ENCODE peak calls at places on chromosomes 7 and 10, in four cellular contexts. V is K562, I is HepG2, M is HCT116. N is an unnamed sample.

GRCh38 chr10:131016556-131016955 is 295.0 kb downstream of the TCERG1L start:
- DNase-seq in M (no peak), I (no peak), V (no peak), N (no peak)

GRCh38 chr10:88152720-88153119 is 289.3 kb downstream of the PTEN start:
- DNase-seq in V (no peak), I (no peak), M (peak), N (no peak)

GRCh38 chr10:37794305-37794976 is 63.0 kb downstream of the ZNF248 start:
- DNase-seq in V (no peak), I (peak), M (no peak), N (no peak)

GRCh38 chr7:27651702-27652101 is 11.0 kb downstream of the HIBADH start:
- DNase-seq in V (no peak), I (no peak), M (no peak), N (no peak)

GRCh38 chr10:120386196-120386595 is 70.8 kb upstream of the PLPP4 start:
- DNase-seq in I (no peak), M (no peak), V (no peak), N (no peak)

GRCh38 chr7:140653319-140654108 is 12.9 kb upstream of the DENND2A start:
- DNase-seq in V (peak), M (peak), I (peak), N (no peak)

GRCh38 chr7:108637049-108637621 is 67.5 kb downstream of the DNAJB9 start:
- DNase-seq in V (no peak), M (no peak), I (no peak), N (no peak)

GRCh38 chr7:31437466-31437865 is 76.4 kb upstream of the ITPRID1 start:
- DNase-seq in V (no peak), I (no peak), M (no peak), N (no peak)

GRCh38 chr7:43291789-43292188 is 179.3 kb downstream of the HECW1 start:
- DNase-seq in M (no peak), I (no peak), V (no peak), N (no peak)

GRCh38 chr7:83562289-83562688 is 86.7 kb downstream of the SEMA3E start:
- DNase-seq in M (no peak), I (no peak), V (no peak), N (no peak)

DNA sequence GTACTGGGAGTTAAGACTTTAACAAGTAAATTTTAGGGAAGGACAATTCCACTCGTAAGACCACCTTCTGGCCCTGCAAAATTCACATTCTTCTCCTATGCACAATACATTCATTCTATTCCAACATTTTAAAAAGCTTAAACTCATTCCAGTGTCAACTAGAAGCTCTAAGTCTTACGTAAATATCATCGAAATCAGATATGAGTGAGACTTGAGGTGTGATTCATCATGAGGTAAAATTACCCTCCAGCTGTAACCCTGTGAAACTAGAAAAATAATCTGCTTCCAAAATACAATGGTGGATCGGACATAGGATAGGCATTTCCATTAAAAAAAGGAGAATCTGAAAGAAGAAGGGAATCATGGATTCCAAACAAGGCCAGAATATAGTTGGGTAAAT is 370.3 kb downstream of the CDC14C start:
- DNase-seq in I (no peak), M (no peak), V (no peak), N (no peak)
- TF ChIP-seq FOSL1 in I (no peak), M (no peak), V (no peak), N (no peak)

GRCh38 chr7:147412782-147413186 is 1177.8 kb upstream of the C7orf33 start:
- DNase-seq in I (peak), M (no peak), V (no peak), N (no peak)
- TF ChIP-seq FOSL1 in I (no peak), M (no peak), V (no peak), N (no peak)

GRCh38 chr10:27506280-27506679 is 2.2 kb downstream of the RAB18 start:
- DNase-seq in V (no peak), M (no peak), I (no peak), N (no peak)

GRCh38 chr10:27503498-27504006 is 552 bp upstream of the RAB18 start:
- DNase-seq in I (no peak), V (no peak), M (no peak), N (no peak)

GRCh38 chr10:27504007-27504890 is at the start of gene RAB18:
- DNase-seq in I (peak), V (peak), M (peak), N (peak)

GRCh38 chr10:27500886-27501285 is 3.2 kb upstream of the RAB18 start:
- DNase-seq in M (no peak), I (no peak), V (no peak), N (no peak)

DNA sequence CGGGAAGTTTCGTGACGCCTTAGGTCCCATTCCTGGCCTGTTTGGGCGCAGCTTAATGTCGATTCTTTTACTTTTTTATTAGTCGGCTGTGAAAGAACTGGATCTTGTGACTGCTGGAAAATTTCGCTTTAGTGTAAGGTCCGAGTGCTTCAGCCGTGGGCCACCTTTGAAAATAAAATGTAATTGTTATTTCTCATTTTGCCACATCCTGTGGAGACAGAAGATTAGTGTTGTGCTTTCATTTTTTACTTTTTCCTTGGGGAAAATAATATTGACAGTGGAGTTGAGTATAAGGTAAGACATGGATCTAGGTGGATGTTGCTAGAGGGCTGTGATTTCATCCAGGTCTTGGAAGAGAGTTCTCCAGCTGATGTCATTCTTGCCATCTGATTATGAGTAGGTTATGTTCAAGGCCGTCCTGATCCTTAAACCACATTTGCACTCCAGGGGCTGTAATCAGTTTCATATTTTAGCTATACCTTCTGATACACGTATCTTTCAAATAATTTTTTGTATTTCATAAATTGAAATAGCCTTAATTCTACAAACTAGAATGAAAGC is 873 bp downstream of the RAB18 start:
- DNase-seq in I (no peak), M (no peak), V (peak), N (no peak)
- TF ChIP-seq FOSL1 in I (no peak), M (no peak), V (no peak), N (no peak)

DNA sequence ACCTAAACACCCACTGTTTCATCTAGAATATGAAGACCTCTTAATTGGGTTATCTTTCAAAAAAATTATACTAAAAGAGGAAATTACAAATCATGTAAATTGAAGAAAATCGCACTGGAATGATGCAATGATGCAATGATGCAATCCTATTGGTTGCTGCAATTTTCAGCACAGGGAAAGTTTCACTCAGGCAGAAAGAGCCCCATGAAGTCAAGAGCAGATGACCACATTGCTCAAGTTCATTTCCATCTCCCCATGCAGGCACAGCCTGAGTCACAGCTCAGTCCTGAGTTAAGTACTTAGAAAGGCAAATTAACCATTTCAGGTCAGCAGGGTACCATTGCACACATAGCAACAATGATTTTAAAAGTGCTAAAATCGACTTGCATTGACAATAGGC is 180.3 kb upstream of the MYO3A start:
- DNase-seq in V (no peak), M (no peak), I (no peak), N (no peak)
- TF ChIP-seq FOSL1 in V (no peak), M (no peak), I (no peak), N (no peak)

DNA sequence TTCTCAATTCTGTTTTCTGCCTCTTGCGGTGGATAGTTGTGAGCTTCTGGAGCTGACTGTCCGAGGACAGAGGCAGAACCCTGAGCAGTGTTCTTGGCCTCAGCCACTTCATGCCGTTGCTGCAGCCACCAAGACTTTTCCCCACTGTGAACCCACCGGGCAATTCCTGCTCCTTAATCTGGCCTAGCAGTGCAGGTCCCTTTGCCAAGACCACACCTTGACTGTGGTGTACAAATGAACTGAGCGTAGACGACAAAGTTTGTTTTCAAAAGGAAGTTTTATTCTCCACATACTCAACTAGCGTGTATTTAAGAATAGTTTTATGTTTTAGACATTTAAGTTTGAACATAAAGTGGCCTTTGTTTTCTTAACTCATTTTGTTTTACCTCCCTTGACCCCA is 29.4 kb downstream of the SLC25A28 start:
- DNase-seq in M (no peak), I (no peak), V (no peak), N (no peak)
- TF ChIP-seq FOSL1 in M (no peak), I (no peak), V (no peak), N (no peak)

DNA sequence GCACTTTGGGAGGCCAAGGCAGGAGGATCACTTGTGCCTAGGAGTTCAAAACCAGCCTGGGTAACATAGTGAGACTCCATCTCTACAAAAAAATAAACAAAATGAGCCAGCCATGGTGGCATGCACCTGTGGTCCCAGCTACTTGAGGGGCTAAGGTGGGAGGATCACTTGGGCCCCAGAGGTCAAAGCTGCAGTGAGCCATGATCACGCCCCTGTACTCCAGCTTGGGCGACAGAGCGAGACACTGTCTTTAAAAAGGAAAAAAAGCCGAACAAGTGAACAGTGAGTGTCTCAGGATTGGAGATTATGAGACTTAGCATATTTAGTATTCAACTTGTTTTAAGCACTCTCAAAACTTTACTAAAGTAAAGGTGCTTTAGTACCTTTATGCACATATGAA is 28.1 kb downstream of the BLNK start:
- DNase-seq in M (no peak), V (no peak), I (no peak), N (no peak)
- TF ChIP-seq FOSL1 in M (no peak), V (no peak), I (no peak), N (no peak)

GRCh38 chr10:27995311-27995710 is 3.6 kb downstream of the ODAD2 start:
- DNase-seq in V (no peak), M (no peak), I (no peak), N (no peak)

GRCh38 chr10:27998954-27999275 is at the start of gene ODAD2:
- DNase-seq in I (no peak), V (no peak), M (no peak), N (no peak)

GRCh38 chr10:27997865-27998177 is 1.1 kb downstream of the ODAD2 start:
- DNase-seq in M (no peak), I (no peak), V (no peak), N (no peak)

GRCh38 chr10:28001353-28001752 is 2.5 kb upstream of the ODAD2 start:
- DNase-seq in M (no peak), I (no peak), V (no peak), N (no peak)

DNA sequence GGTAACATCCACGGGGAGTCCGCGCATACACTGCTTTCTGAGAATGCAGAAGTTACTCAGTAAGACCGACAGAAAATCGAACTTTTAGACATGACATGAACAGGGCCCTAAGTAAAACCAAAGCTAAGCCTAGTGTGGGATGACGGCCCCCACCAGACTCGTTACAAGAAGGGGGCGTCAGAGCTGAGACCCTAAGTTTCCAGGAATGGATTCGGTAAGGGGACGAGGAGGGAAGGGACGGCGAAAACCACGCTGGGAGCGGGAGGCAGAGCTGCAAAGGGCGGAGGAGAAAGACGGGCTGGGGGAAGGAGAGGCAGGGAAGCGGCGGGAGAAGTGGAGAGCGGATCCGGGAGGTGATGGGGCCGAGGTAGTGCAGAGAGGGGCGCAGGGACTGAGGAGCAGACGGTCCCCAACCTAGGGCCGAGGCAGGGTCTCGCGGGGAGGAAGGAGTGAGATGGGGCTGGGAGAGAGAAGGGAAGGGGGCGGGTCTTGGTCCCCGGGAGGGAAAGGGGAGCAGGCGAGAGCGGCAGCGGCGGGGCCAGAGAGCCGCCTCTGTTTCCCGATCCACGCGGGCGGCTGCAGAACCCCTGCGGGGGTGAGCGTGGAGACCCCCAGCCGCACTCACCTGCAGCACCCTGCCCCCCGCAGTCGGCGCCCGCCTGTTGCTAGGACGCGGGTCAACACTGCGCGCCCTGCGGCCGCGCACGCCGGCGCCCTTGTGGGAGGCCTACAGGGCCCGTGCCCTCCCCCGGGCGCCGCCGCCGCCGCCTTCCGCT is 513 bp downstream of the ODAD2 start:
- DNase-seq in V (no peak), I (no peak), M (no peak), N (peak)
- TF ChIP-seq FOSL1 in V (no peak), I (no peak), M (no peak), N (no peak)

GRCh38 chr10:119116326-119116951 is 12.5 kb downstream of the DENND10 start:
- DNase-seq in M (no peak), V (no peak), I (peak), N (no peak)
- TF ChIP-seq FOSL1 in M (no peak), V (no peak), I (no peak), N (no peak)

DNA sequence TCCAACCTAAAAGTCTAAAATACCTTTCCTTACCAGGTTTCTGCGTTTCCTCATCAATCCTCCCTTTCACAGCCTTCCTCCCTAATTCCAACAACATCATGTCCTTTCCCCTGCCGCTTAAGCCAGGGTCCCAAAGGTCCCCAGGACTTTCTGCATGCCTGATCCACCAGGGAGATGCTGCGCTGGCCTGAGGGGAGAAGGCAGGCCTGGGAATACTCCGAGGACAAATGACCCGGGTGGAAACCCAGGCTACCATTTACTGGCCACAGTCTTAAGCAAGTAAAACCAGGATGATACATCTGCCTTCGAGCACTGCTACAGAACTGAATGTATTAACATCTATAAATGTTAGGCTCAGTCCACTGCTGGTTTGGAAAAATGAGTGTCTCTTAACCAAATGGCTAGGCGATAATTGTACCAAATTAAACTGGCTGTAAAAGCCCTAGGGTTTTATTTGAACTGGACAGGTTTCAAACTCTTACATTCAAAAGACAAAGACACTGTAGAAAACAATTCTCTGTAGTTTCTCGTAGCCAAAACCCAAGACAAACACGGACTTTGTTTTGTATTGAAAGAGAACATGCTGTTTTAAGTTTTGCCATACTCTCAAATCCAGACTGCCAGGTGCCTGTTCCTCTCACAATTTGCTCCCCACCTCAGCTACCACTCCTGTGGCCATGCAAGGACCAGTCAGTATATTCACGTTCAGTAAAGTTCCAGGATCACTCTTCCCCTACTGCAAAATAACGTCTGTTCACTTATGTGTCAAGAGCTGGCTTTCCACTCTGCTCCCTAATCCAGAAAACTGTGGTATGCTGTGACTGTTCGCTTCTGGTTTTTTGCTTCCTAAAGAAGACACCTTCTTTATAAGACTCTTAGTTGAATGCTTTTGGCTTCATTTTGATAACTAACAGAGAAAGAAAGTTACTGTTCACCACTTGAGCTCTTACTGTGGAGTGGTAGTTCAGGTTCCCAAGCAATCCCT is 145.7 kb downstream of the RNF216 start:
- DNase-seq in I (peak), V (no peak), M (no peak), N (no peak)
- TF ChIP-seq FOSL1 in I (no peak), V (no peak), M (no peak), N (no peak)